ENCODE peak calls at places on chromosomes 7 and 10, in seven cellular contexts. G is PC-3, U is heart left ventricle, X is esophagus muscularis mucosa, F is pancreas, P is neural progenitor cell, Q is left ventricle myocardium inferior. R is an unnamed sample. For H3K4me1 and H3K36me3, the result is how much of the 10 kb centered on the place peaks cover.

GRCh38 chr7:104903044-104903443 is 111.0 kb upstream of the KMT2E start:
- DNase-seq in G (no peak), U (no peak), X (no peak), F (no peak), P (no peak), Q (no peak), R (no peak)

GRCh38 chr7:24401628-24402593 is 117.9 kb downstream of the NPY start:
- DNase-seq in G (peak), U (no peak), X (no peak), F (no peak), P (no peak), Q (no peak), R (no peak)

GRCh38 chr10:73209705-73210104 is 37.4 kb downstream of the DNAJC9 start:
- DNase-seq in G (peak), U (no peak), X (no peak), F (no peak), P (no peak), Q (no peak), R (no peak)

GRCh38 chr10:21280037-21280436 is 245.4 kb downstream of the SKIDA1 start:
- DNase-seq in G (no peak), U (no peak), X (no peak), F (no peak), P (no peak), Q (no peak), R (no peak)

GRCh38 chr7:140153666-140154161 is 23.1 kb downstream of the KDM7A start:
- DNase-seq in G (no peak), U (no peak), X (no peak), F (no peak), P (no peak), Q (no peak), R (no peak)

GRCh38 chr7:75878769-75879596 is at the start of gene RHBDD2:
- DNase-seq in G (peak), U (peak), X (peak), F (peak), P (peak), Q (peak), R (peak)

GRCh38 chr7:70053421-70053820 is 455.1 kb downstream of the AUTS2 start:
- DNase-seq in G (no peak), U (no peak), X (no peak), F (no peak), P (no peak), Q (no peak), R (no peak)

GRCh38 chr7:2083362-2083761 is 149.4 kb downstream of the MAD1L1 start:
- DNase-seq in G (no peak), U (no peak), X (no peak), F (no peak), P (no peak), Q (no peak), R (no peak)

GRCh38 chr7:78675511-78675910 is 778.0 kb downstream of the MAGI2 start:
- DNase-seq in G (peak), U (no peak), X (no peak), F (no peak), P (no peak), Q (no peak), R (no peak)

GRCh38 chr7:4790078-4790465 is 14.6 kb downstream of the AP5Z1 start:
- DNase-seq in G (no peak), U (no peak), X (no peak), F (no peak), P (no peak), Q (no peak), R (no peak)

GRCh38 chr10:78066728-78067430 is 33.2 kb downstream of the RPS24 start:
- DNase-seq in G (no peak), U (no peak), X (no peak), F (no peak), P (no peak), Q (no peak), R (no peak)

GRCh38 chr10:25465582-25466372 is 291.0 kb downstream of the GPR158 start:
- DNase-seq in G (no peak), U (no peak), X (no peak), F (no peak), P (no peak), Q (no peak), R (no peak)

DNA sequence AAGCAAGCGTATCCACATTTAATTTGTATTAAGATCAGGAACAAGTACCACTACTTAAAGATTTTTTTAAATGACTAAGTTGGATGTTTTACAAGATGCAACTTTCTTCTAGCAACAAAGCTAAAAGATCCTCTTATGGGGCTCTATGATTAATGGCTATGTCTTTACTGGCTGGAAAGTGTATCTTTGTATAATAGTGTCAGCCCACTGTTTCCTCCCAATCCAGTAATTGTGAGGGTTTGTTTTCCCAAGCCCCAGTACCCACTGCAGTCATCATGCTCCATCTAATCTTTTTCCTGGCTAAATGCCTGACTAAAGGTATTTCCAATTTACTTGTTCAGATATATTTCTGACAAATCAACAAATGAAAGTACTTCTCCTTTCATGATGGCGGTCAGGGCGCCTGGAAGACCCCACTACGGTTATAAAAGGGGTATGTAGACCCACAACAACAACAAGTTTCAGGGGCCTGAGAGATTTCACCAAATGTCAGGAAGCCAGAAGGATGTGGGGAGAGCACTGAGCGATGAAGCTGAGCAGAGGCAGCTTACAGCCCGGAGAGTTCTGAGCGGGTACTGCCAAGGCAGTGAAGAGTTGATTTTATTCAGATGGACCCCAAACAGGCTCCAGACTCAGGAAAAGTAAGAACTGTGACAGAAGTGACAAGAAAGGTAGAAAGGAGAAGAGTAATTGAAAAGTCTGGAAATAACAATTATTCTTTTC is 222.6 kb upstream of the KLF14 start:
- DNase-seq in G (no peak), U (no peak), X (no peak), F (no peak), P (no peak), Q (no peak), R (no peak)
- H3K4me1 ChIP-seq in G (under half), U (under half), X (half or more), F (under half), P (under half), Q (half or more), R (under half)

GRCh38 chr7:44484482-44485313 is 5.8 kb downstream of the NUDCD3 start:
- DNase-seq in G (no peak), U (no peak), X (no peak), F (no peak), P (no peak), Q (no peak), R (no peak)

GRCh38 chr7:44486001-44486400 is 4.5 kb downstream of the NUDCD3 start:
- DNase-seq in G (no peak), U (no peak), X (no peak), F (no peak), P (no peak), Q (no peak), R (no peak)

GRCh38 chr7:44488955-44489354 is 1.5 kb downstream of the NUDCD3 start:
- DNase-seq in G (no peak), U (no peak), X (no peak), F (no peak), P (no peak), Q (no peak), R (no peak)

GRCh38 chr7:44489955-44490350 is 505 bp downstream of the NUDCD3 start:
- DNase-seq in G (peak), U (no peak), X (no peak), F (no peak), P (no peak), Q (no peak), R (peak)

GRCh38 chr7:44486693-44487092 is 3.8 kb downstream of the NUDCD3 start:
- DNase-seq in G (no peak), U (no peak), X (no peak), F (no peak), P (no peak), Q (no peak), R (no peak)
- H3K36me3 ChIP-seq in G (under half), U (under half), X (under half), F (under half), P (under half), Q (under half), R (under half)

GRCh38 chr10:124237282-124237975 is 144.0 kb upstream of the CHST15 start:
- DNase-seq in G (no peak), U (no peak), X (no peak), F (no peak), P (no peak), Q (no peak), R (no peak)
- H3K4me1 ChIP-seq in G (under half), U (under half), X (under half), F (under half), P (under half), Q (under half), R (under half)

DNA sequence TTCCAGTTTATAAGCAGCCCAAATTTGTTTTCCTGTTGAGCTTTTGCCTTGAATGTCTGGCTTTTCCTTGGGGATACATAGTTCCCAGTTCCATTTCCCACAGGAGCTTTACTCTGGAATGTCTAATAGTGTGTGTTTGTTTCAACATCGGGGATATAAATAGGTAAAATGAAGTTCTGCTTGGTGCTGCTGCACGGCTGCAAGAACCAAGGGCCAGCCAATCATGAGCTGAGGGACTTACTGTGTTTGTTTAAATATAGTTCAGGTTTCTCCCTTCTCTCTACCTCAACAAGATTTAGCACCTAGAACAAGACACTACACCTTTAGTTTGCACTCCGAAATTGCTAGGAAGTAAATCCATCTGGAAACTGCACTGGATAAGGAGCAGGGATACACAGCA is 43.9 kb downstream of the GRM8 start:
- DNase-seq in G (no peak), U (no peak), X (no peak), F (no peak), P (no peak), Q (no peak), R (no peak)
- H3K36me3 ChIP-seq in G (under half), U (under half), X (under half), F (under half), P (under half), Q (under half), R (under half)

GRCh38 chr7:112080974-112081373 is 125.2 kb downstream of the DOCK4 start:
- DNase-seq in G (peak), U (no peak), X (no peak), F (peak), P (no peak), Q (no peak), R (peak)

GRCh38 chr7:112086496-112087254 is 119.5 kb downstream of the DOCK4 start:
- DNase-seq in G (peak), U (no peak), X (no peak), F (no peak), P (no peak), Q (no peak), R (no peak)

GRCh38 chr7:112083776-112084175 is 122.4 kb downstream of the DOCK4 start:
- DNase-seq in G (no peak), U (no peak), X (no peak), F (no peak), P (no peak), Q (no peak), R (no peak)

GRCh38 chr7:112081778-112082177 is 124.4 kb downstream of the DOCK4 start:
- DNase-seq in G (no peak), U (no peak), X (no peak), F (peak), P (no peak), Q (no peak), R (no peak)

GRCh38 chr7:112084506-112084905 is 121.7 kb downstream of the DOCK4 start:
- DNase-seq in G (no peak), U (no peak), X (no peak), F (no peak), P (no peak), Q (no peak), R (no peak)
- H3K4me1 ChIP-seq in G (under half), U (under half), X (under half), F (under half), P (under half), Q (half or more), R (under half)

GRCh38 chr10:37957841-37958240 is 18.6 kb downstream of the ZNF25 start:
- DNase-seq in G (no peak), U (no peak), X (no peak), F (no peak), P (no peak), Q (no peak), R (no peak)
- H3K36me3 ChIP-seq in G (under half), U (under half), X (under half), F (under half), P (under half), Q (half or more), R (under half)